ENCODE peak calls at places on chromosomes 6 and 20, in seven cellular contexts. T is HT1080, O is activated T-cell treated with anti-CD3 and anti-CD28 coated beads for 1 hour, N is EL, C is HTR-8/SVneo, Y is tibial artery, W is WERI-Rb-1. I is an unnamed sample.

GRCh38 chr6:1394591-1395463 is 5.5 kb downstream of the FOXF2 start:
- DNase-seq in T (no peak), O (no peak), N (peak; percentile 25), C (no peak), Y (no peak), W (no peak), I (no peak)

GRCh38 chr6:109300874-109301273 is 81.4 kb downstream of the CD164 start:
- DNase-seq in T (no peak), O (no peak), N (no peak), C (no peak), Y (no peak), W (no peak), I (no peak)

GRCh38 chr20:1833728-1834726 is 61.2 kb upstream of the SIRPA start:
- DNase-seq in T (no peak), O (no peak), N (no peak), C (no peak), Y (no peak), W (peak; percentile 48), I (no peak)

GRCh38 chr6:135842618-135843392 is 8.7 kb upstream of the PDE7B start:
- DNase-seq in T (no peak), O (no peak), N (no peak), C (no peak), Y (no peak), W (peak; percentile 25), I (no peak)

GRCh38 chr6:159075506-159076100 is 30.8 kb upstream of the TAGAP start:
- DNase-seq in T (no peak), O (no peak), N (no peak), C (no peak), Y (peak; percentile 40), W (no peak), I (peak; percentile 70)

GRCh38 chr6:107185570-107185969 is 70.3 kb upstream of the BEND3 start:
- DNase-seq in T (no peak), O (no peak), N (peak; percentile 1), C (peak; percentile 9), Y (no peak), W (peak; percentile 10), I (no peak)

GRCh38 chr6:31713991-31714684 is 1.0 kb upstream of the LY6G6D start:
- DNase-seq in T (no peak), O (no peak), N (no peak), C (no peak), Y (no peak), W (peak; percentile 68), I (no peak)

GRCh38 chr20:23022849-23023248 is 12.3 kb upstream of the SSTR4 start:
- DNase-seq in T (no peak), O (no peak), N (no peak), C (no peak), Y (no peak), W (no peak), I (no peak)